ENCODE peak calls at places on chromosome 5, in four cellular contexts. I is neural progenitor cell, L is thyroid gland, A is left ventricle myocardium inferior. B is an unnamed sample. For H3K27me3, the result is how much of the 10 kb centered on the place peaks cover.

GRCh38 chr5:127428748-127429147 is 88.7 kb upstream of the PRRC1 start:
- DNase-seq in L (no peak), I (no peak), A (no peak), B (no peak)

GRCh38 chr5:59130441-59130840 is 547.6 kb downstream of the RAB3C start:
- DNase-seq in A (no peak), L (no peak), I (no peak), B (no peak)

GRCh38 chr5:54764691-54765090 is 220.7 kb downstream of the ESM1 start:
- DNase-seq in I (no peak), A (no peak), L (no peak), B (no peak)

GRCh38 chr5:153516503-153516902 is 26.0 kb downstream of the GRIA1 start:
- DNase-seq in A (no peak), I (peak), L (no peak), B (no peak)

GRCh38 chr5:143405747-143406098 is 2.2 kb upstream of the NR3C1 start:
- DNase-seq in A (no peak), I (no peak), L (no peak), B (no peak)

GRCh38 chr5:16992444-16992843 is 56.4 kb upstream of the MYO10 start:
- DNase-seq in L (no peak), A (no peak), I (no peak), B (no peak)

GRCh38 chr5:155947394-155948062 is 379.4 kb upstream of the SGCD start:
- DNase-seq in L (no peak), A (no peak), I (no peak), B (no peak)

GRCh38 chr5:135490245-135491037 is 38.3 kb upstream of the TIFAB start:
- DNase-seq in I (peak), L (no peak), A (no peak), B (no peak)

GRCh38 chr5:31208043-31208442 is 14.6 kb downstream of the CDH6 start:
- DNase-seq in A (no peak), I (no peak), L (no peak), B (no peak)

GRCh38 chr5:133246376-133247144 is 194.7 kb downstream of the HSPA4 start:
- DNase-seq in A (no peak), L (no peak), I (no peak), B (peak)

GRCh38 chr5:27908341-27908740 is 870.0 kb upstream of the CDH9 start:
- DNase-seq in A (no peak), L (no peak), I (no peak), B (no peak)

GRCh38 chr5:30099634-30100033 is 1093.9 kb upstream of the CDH6 start:
- DNase-seq in A (no peak), I (peak), L (no peak), B (no peak)

GRCh38 chr5:178280631-178281030 is 48.0 kb upstream of the PHYKPL start:
- DNase-seq in I (no peak), A (no peak), L (no peak), B (peak)

GRCh38 chr5:138354926-138355378 is 2.5 kb downstream of the KDM3B start:
- DNase-seq in L (peak), I (peak), A (no peak), B (no peak)

GRCh38 chr5:73183491-73183891 is 10.5 kb downstream of the TMEM174 start:
- DNase-seq in L (no peak), I (no peak), A (no peak), B (no peak)

GRCh38 chr5:154534457-154535050 is 56.5 kb upstream of the HAND1 start:
- DNase-seq in A (no peak), L (no peak), I (no peak), B (no peak)

GRCh38 chr5:135190345-135191083 is 156.5 kb upstream of the PITX1 start:
- DNase-seq in A (no peak), I (peak), L (no peak), B (no peak)

GRCh38 chr5:173331956-173332479 is 3.8 kb upstream of the STC2 start:
- DNase-seq in A (peak), L (peak), I (peak), B (peak)

GRCh38 chr5:132394681-132395259 is 25.3 kb downstream of the SLC22A5 start:
- DNase-seq in I (no peak), A (no peak), L (peak), B (no peak)

GRCh38 chr5:173123416-173123815 is 20.9 kb upstream of the BNIP1 start:
- DNase-seq in A (no peak), I (no peak), L (no peak), B (no peak)

GRCh38 chr5:86427158-86427557 is 190.6 kb upstream of the COX7C start:
- DNase-seq in L (no peak), A (no peak), I (no peak), B (no peak)

GRCh38 chr5:67581203-67581602 is 384.6 kb upstream of the CD180 start:
- DNase-seq in L (no peak), A (no peak), I (no peak), B (no peak)

GRCh38 chr5:6766558-6767191 is 53.4 kb downstream of the TENT4A start:
- DNase-seq in A (peak), I (no peak), L (peak), B (peak)

GRCh38 chr5:39362646-39363045 is 1.6 kb downstream of the C9 start:
- DNase-seq in L (no peak), A (no peak), I (no peak), B (no peak)

GRCh38 chr5:178995341-178995690 is 196 bp upstream of the GRM6 start:
- DNase-seq in I (no peak), L (no peak), A (no peak), B (no peak)

GRCh38 chr5:74673011-74673790 is 11.8 kb upstream of the HEXB start:
- DNase-seq in L (no peak), A (no peak), I (peak), B (no peak)

GRCh38 chr5:132500931-132501628 is 10.5 kb upstream of the IRF1 start:
- DNase-seq in A (peak), L (peak), I (peak), B (peak)

GRCh38 chr5:143896471-143896870 is 84.5 kb downstream of the HMHB1 start:
- DNase-seq in I (no peak), A (no peak), L (no peak), B (no peak)

GRCh38 chr5:4572713-4573112 is 567.4 kb upstream of the ADAMTS16 start:
- DNase-seq in I (no peak), L (no peak), A (no peak), B (no peak)

GRCh38 chr5:143636951-143637528 is 174.9 kb upstream of the HMHB1 start:
- DNase-seq in I (no peak), L (no peak), A (no peak), B (no peak)

GRCh38 chr5:1185038-1185651 is 16.2 kb upstream of the SLC6A19 start:
- DNase-seq in I (no peak), A (peak), L (no peak), B (no peak)

GRCh38 chr5:1186351-1187233 is 14.8 kb upstream of the SLC6A19 start:
- DNase-seq in L (no peak), I (no peak), A (peak), B (peak)

GRCh38 chr5:1184481-1184880 is 16.9 kb upstream of the SLC6A19 start:
- DNase-seq in L (no peak), A (peak), I (no peak), B (peak)

GRCh38 chr5:1187234-1187949 is 14.0 kb upstream of the SLC6A19 start:
- DNase-seq in L (no peak), A (peak), I (no peak), B (peak)

GRCh38 chr5:1185652-1186350 is 15.6 kb upstream of the SLC6A19 start:
- DNase-seq in L (no peak), A (peak), I (no peak), B (peak)
- TF ChIP-seq CTCF in L (no peak), A (no peak), I (no peak), B (no peak)

GRCh38 chr5:116971131-116971530 is 396.5 kb upstream of the SEMA6A start:
- DNase-seq in I (no peak), L (no peak), A (no peak), B (no peak)

GRCh38 chr5:116964438-116964837 is 389.8 kb upstream of the SEMA6A start:
- DNase-seq in A (no peak), I (no peak), L (no peak), B (no peak)

DNA sequence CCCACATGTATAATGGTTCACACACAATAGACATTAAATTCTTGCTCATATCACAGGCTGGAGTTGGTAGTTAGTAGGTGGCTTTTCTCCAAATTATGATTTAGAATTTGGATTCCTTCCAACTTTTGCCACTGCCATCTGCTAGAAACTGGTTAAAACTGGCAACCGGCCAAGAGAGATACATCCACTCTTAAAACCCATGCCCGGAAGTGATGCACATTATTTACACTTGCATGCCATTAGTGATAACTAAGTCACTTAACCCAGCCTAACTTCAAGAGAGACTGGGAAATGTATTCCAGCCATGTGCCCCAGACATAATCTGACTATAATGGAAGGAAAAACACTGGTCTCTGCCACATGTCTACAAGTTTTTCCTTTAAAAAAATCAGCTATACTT is 395.7 kb upstream of the SEMA6A start:
- DNase-seq in A (no peak), I (no peak), L (no peak), B (no peak)
- H3K27me3 ChIP-seq in A (under half), I (under half), L (under half), B (under half)

GRCh38 chr5:139494832-139495231 is 12.3 kb upstream of the STING1 start:
- DNase-seq in A (no peak), I (no peak), L (no peak), B (no peak)

GRCh38 chr5:139495644-139496435 is 13.3 kb upstream of the STING1 start:
- DNase-seq in I (no peak), L (no peak), A (no peak), B (no peak)

GRCh38 chr5:139494256-139494655 is 11.7 kb upstream of the STING1 start:
- DNase-seq in L (no peak), I (no peak), A (no peak), B (no peak)

GRCh38 chr5:139488269-139488668 is 5.7 kb upstream of the STING1 start:
- DNase-seq in A (peak), L (peak), I (no peak), B (peak)

GRCh38 chr5:139492700-139493192 is 10.2 kb upstream of the STING1 start:
- DNase-seq in L (no peak), A (no peak), I (no peak), B (no peak)
- TF ChIP-seq CTCF in L (no peak), A (peak), I (no peak), B (no peak)

GRCh38 chr5:181058321-181058720 is 18.3 kb downstream of the BTNL9 start:
- DNase-seq in L (no peak), I (no peak), A (no peak), B (no peak)
- H3K27me3 ChIP-seq in L (under half), I (half or more), A (half or more), B (half or more)

DNA sequence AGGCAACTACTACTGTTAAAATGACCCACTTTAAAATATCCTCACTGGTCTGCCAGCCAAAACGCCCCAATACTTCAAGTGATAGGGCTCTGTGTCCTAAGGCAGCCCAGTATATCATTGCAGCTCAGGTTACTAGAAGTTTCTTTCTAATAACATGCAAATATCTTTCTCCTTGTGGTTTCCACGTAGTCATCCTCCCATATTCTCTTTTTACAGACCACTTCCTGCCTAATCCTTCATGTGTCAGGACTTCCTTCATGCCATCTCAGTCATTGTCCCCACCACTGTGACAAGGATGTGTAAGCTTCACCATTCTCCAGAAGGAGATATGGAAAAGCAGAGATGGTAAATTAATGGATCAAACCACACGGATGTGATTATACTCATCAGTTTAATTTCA is 813.7 kb downstream of the MAT2B start:
- DNase-seq in L (no peak), A (no peak), I (no peak), B (no peak)
- TF ChIP-seq CTCF in L (no peak), A (no peak), I (no peak), B (no peak)

GRCh38 chr5:176798094-176798876 is 12.1 kb upstream of the UNC5A start:
- DNase-seq in I (no peak), L (no peak), A (no peak), B (no peak)
- H3K27me3 ChIP-seq in I (under half), L (under half), A (half or more), B (half or more)

DNA sequence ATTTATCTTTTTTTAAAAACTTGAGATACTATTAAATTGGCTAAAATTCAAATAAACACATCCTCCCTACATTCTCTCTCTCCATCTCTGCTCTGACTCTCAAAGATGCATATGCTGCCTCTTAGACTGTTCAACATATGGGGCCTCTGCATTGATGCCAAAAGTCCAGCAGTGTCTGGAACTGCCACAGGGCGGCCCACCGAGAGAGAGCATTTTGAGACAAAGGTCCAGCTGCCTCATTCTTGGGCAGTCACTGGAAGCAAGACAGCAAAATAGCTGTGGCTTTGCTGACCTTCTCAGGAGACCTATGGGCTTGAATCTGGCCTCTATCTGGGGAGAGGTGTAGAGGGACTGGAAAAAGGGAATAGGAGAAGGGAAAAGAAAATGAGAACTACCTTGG is 12.9 kb upstream of the TSSK1B start:
- DNase-seq in L (no peak), A (no peak), I (peak), B (no peak)
- TF ChIP-seq CTCF in L (no peak), A (no peak), I (peak), B (no peak)

GRCh38 chr5:123094227-123094918 is 5.3 kb downstream of the PRDM6 start:
- DNase-seq in L (no peak), A (no peak), I (peak), B (no peak)

GRCh38 chr5:123094919-123095693 is 6.1 kb downstream of the PRDM6 start:
- DNase-seq in A (no peak), I (peak), L (no peak), B (peak)

GRCh38 chr5:123093279-123094226 is 4.5 kb downstream of the PRDM6 start:
- DNase-seq in L (no peak), A (no peak), I (peak), B (no peak)

GRCh38 chr5:123097483-123097870 is 8.4 kb downstream of the PRDM6 start:
- DNase-seq in L (no peak), A (no peak), I (no peak), B (no peak)

GRCh38 chr5:123095694-123096120 is 6.7 kb downstream of the PRDM6 start:
- DNase-seq in I (no peak), L (no peak), A (no peak), B (no peak)
- H3K27me3 ChIP-seq in I (half or more), L (half or more), A (half or more), B (half or more)

GRCh38 chr5:105042623-105043022 is 1480.0 kb upstream of the NUDT12 start:
- DNase-seq in I (no peak), L (no peak), A (no peak), B (no peak)
- TF ChIP-seq CTCF in I (no peak), L (no peak), A (no peak), B (no peak)